ENCODE peak calls at places on chromosomes 6 and 20, in four cellular contexts. D, Z, T and W are unnamed samples.

GRCh38 chr6:22149501-22150490 is 147.0 kb downstream of the PRL start:
- DNase-seq in D (peak; percentile 23), Z (no peak), T (peak; percentile 57), W (no peak)

GRCh38 chr6:129615496-129615895 is 94.5 kb downstream of the ARHGAP18 start:
- DNase-seq in Z (no peak), D (no peak), T (no peak), W (no peak)

GRCh38 chr20:49656304-49656703 is 57.4 kb downstream of the B4GALT5 start:
- DNase-seq in Z (peak; percentile 41), T (no peak), D (no peak), W (peak; percentile 46)

GRCh38 chr20:48393721-48394120 is 434.1 kb downstream of the PREX1 start:
- DNase-seq in D (no peak), Z (no peak), T (no peak), W (no peak)

GRCh38 chr6:119284861-119285521 is 64.6 kb downstream of the MAN1A1 start:
- DNase-seq in Z (no peak), D (no peak), T (peak; percentile 19), W (no peak)

GRCh38 chr20:32439132-32439829 is 81.2 kb downstream of the ASXL1 start:
- DNase-seq in Z (no peak), D (no peak), T (no peak), W (peak; percentile 90)

GRCh38 chr6:157779705-157780604 is 43.1 kb upstream of the SNX9 start:
- DNase-seq in T (no peak), Z (no peak), D (peak; percentile 72), W (peak; percentile 59)

GRCh38 chr20:57600324-57601210 is 19.7 kb downstream of the ZBP1 start:
- DNase-seq in Z (no peak), D (no peak), T (peak; percentile 53), W (no peak)

GRCh38 chr6:152221806-152222628 is 414.5 kb downstream of the ESR1 start:
- DNase-seq in D (no peak), T (no peak), Z (no peak), W (no peak)

GRCh38 chr20:50348118-50348517 is 157.5 kb downstream of the CEBPB start:
- DNase-seq in D (no peak), Z (peak; percentile 46), T (no peak), W (no peak)

GRCh38 chr6:98146656-98147055 is 687.7 kb upstream of the POU3F2 start:
- DNase-seq in Z (no peak), D (no peak), T (no peak), W (no peak)

GRCh38 chr6:13711384-13711725 is 280 bp downstream of the RANBP9 start:
- DNase-seq in D (peak; percentile 59), T (peak; percentile 89), Z (no peak), W (no peak)

GRCh38 chr20:2400290-2400689 is 19.6 kb downstream of the TGM6 start:
- DNase-seq in T (no peak), D (no peak), Z (no peak), W (no peak)

GRCh38 chr20:2399390-2399789 is 18.7 kb downstream of the TGM6 start:
- DNase-seq in T (no peak), Z (no peak), D (no peak), W (no peak)

GRCh38 chr20:2403291-2404052 is 22.8 kb downstream of the TGM6 start:
- DNase-seq in T (no peak), Z (no peak), D (no peak), W (no peak)

GRCh38 chr20:2401527-2401926 is 20.8 kb downstream of the TGM6 start:
- DNase-seq in Z (no peak), T (no peak), D (no peak), W (no peak)

GRCh38 chr20:2402271-2402980 is 21.7 kb downstream of the TGM6 start:
- DNase-seq in Z (no peak), D (peak; percentile 50), T (peak; percentile 8), W (peak; percentile 71)
- TF ChIP-seq CTCF in Z (peak; percentile 26), D (peak; percentile 48), T (no peak), W (peak; percentile 65)

DNA sequence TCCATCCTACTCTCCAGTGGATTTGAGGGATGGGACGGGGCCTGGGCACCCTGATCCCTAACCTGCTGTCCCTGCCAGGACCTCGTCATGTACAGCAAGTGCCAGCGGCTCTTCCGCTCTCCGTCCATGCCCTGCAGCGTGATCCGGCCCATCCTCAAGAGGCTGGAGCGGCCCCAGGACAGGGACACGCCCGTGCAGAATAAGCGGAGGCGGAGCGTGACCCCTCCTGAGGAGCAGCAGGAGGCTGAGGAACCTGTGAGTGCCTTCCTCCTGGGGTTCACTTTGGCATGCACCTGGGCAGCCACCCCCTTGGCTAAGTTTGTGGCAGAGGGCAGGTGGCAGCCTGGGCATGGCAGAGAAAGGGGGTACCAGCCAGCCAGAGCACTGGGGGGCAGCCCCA is 5.7 kb downstream of the CDC25B start:
- DNase-seq in D (no peak), Z (no peak), T (no peak), W (no peak)
- H3K4me3 ChIP-seq in D (no peak overlapping the region), Z (no peak overlapping the region), T (no peak overlapping the region), W (no peak overlapping the region)

DNA sequence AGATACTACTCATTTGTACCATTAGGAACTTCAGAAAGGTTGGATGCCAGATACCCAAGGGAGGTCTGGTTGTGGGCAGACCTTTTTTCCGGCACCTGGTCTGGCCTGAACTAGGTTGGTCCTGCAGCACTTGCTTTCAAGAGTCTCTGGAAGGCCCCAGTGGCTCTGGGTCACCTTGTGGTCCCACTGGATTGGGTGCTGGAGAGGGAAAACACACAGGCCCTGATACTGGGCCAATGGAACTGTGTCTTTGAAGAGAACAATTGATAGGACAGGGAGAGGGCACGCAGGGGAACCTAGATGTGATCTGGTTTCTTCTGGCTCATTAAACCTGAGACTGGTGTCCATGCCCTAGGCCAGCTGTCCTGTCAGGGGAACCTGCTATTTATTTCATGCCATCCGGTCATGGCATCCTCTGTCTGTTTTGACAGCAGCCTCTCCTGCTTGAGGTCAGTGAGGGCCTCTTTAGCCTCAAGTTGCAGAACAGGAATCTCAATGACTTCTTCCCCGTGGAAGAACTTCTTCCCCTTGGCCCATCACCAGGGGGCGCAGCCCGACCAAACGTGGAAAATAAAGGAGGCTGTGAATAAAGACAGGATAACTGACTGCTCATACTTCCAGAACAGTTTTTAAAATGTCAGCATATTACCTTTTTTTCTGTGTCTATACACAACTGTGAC is 25.0 kb downstream of the TAF8 start:
- DNase-seq in D (peak; percentile 77), T (peak; percentile 55), Z (peak; percentile 84), W (peak; percentile 72)
- TF ChIP-seq CTCF in D (peak; percentile 89), T (peak; percentile 58), Z (peak; percentile 90), W (peak; percentile 98)

GRCh38 chr6:11586117-11586516 is 48.6 kb downstream of the TMEM170B start:
- DNase-seq in D (no peak), Z (no peak), T (no peak), W (peak; percentile 48)

GRCh38 chr6:11584264-11584663 is 46.7 kb downstream of the TMEM170B start:
- DNase-seq in Z (no peak), D (peak; percentile 47), T (no peak), W (no peak)

GRCh38 chr6:11589261-11589660 is 51.7 kb downstream of the TMEM170B start:
- DNase-seq in T (no peak), D (no peak), Z (no peak), W (no peak)

GRCh38 chr6:11585426-11586016 is 48.0 kb downstream of the TMEM170B start:
- DNase-seq in D (peak; percentile 75), T (peak; percentile 62), Z (no peak), W (peak; percentile 63)

DNA sequence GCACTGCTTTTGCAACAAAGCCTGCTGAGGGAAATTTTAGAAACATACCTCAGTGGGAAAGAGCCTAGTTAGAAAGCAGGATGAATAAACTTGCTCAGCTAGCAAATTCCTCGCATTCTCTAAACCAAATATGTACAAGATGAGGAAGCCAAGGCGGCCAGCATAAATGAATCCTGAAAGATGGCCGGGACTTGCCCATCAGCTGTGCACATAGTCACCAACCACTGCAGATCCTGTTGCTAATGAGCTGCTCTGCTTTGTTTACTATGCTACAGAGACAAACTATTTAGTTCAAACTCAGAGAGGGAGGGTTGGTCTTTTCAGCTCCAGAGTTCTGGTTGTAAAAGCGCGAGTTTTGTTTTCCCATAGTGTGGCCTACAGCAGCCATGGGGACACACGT is 49.0 kb downstream of the TMEM170B start:
- DNase-seq in T (no peak), Z (no peak), D (peak; percentile 83), W (peak; percentile 98)
- H3K4me3 ChIP-seq in T (no peak overlapping the region), Z (no peak overlapping the region), D (no peak overlapping the region), W (no peak overlapping the region)